ENCODE peak calls at places on chromosomes 12 and 14, in six cellular contexts. B is GM10248, H is mucosa of descending colon, L is GM20000, R is psoas muscle, F is kidney tubule cell. C is an unnamed sample.

GRCh38 chr14:75562048-75562447 is 16.4 kb upstream of the FLVCR2 start:
- DNase-seq in R (no peak), B (no peak), F (peak; percentile 69), L (no peak), H (no peak), C (no peak)

GRCh38 chr14:64113279-64113678 is 180.9 kb downstream of the ESR2 start:
- DNase-seq in R (peak; percentile 86), F (peak; percentile 51), B (no peak), H (peak; percentile 80), L (no peak), C (no peak)

GRCh38 chr12:106084759-106085158 is 54.0 kb downstream of the NUAK1 start:
- DNase-seq in L (no peak), R (no peak), B (no peak), F (no peak), H (no peak), C (no peak)

GRCh38 chr14:42965512-42965911 is 1358.8 kb downstream of the LRFN5 start:
- DNase-seq in H (no peak), F (no peak), L (no peak), R (no peak), B (no peak), C (no peak)

GRCh38 chr12:77299001-77299400 is 233.6 kb upstream of the E2F7 start:
- DNase-seq in H (no peak), B (no peak), L (no peak), R (no peak), F (no peak), C (no peak)

GRCh38 chr14:64806202-64806861 is 73.4 kb downstream of the SPTB start:
- DNase-seq in L (no peak), H (no peak), F (peak; percentile 93), B (no peak), R (peak; percentile 62), C (no peak)

GRCh38 chr14:95488376-95489162 is 27.9 kb downstream of the SYNE3 start:
- DNase-seq in F (no peak), L (no peak), H (no peak), B (no peak), R (peak; percentile 85), C (peak; percentile 10)

GRCh38 chr14:33347816-33348215 is 409.1 kb downstream of the NPAS3 start:
- DNase-seq in F (no peak), H (no peak), B (no peak), L (no peak), R (no peak), C (no peak)

GRCh38 chr12:116194935-116195431 is 82.5 kb downstream of the MED13L start:
- DNase-seq in L (peak; percentile 47), F (no peak), R (no peak), B (peak; percentile 45), H (no peak), C (no peak)

GRCh38 chr14:61178226-61179060 is 102.7 kb downstream of the TMEM30B start:
- DNase-seq in F (peak; percentile 97), B (no peak), R (no peak), L (no peak), H (no peak), C (no peak)

GRCh38 chr14:97180304-97181200 is 383.4 kb downstream of the VRK1 start:
- DNase-seq in L (no peak), H (no peak), F (peak; percentile 77), R (no peak), B (no peak), C (no peak)

GRCh38 chr14:73742520-73743238 is 28.5 kb upstream of the PNMA1 start:
- DNase-seq in L (no peak), B (no peak), H (no peak), R (no peak), F (no peak), C (no peak)

GRCh38 chr14:74843653-74844052 is 32.3 kb downstream of the PROX2 start:
- DNase-seq in R (no peak), F (no peak), H (no peak), L (no peak), B (no peak), C (no peak)

GRCh38 chr12:56528836-56529235 is 7.2 kb downstream of the RBMS2 start:
- DNase-seq in B (no peak), H (no peak), F (no peak), L (no peak), R (no peak), C (no peak)

GRCh38 chr12:123227581-123228258 is 5.2 kb downstream of the MPHOSPH9 start:
- DNase-seq in F (no peak), R (no peak), H (no peak), L (no peak), B (no peak), C (no peak)

GRCh38 chr12:47591795-47592194 is 114.0 kb downstream of the RPAP3 start:
- DNase-seq in L (no peak), H (no peak), F (no peak), R (no peak), B (no peak), C (no peak)

GRCh38 chr12:113136128-113136989 is 798 bp upstream of the RASAL1 start:
- DNase-seq in H (peak; percentile 75), L (no peak), B (no peak), R (no peak), F (peak; percentile 41), C (no peak)

GRCh38 chr12:133235401-133236112 is at the start of gene ANHX:
- DNase-seq in B (no peak), R (no peak), F (no peak), H (no peak), L (no peak), C (no peak)

GRCh38 chr14:85479771-85480170 is 50.2 kb upstream of the FLRT2 start:
- DNase-seq in B (no peak), R (no peak), L (no peak), F (no peak), H (no peak), C (no peak)

GRCh38 chr12:64893961-64894360 is 69.5 kb downstream of the TBC1D30 start:
- DNase-seq in B (no peak), H (no peak), F (peak; percentile 10), L (no peak), R (no peak), C (no peak)

GRCh38 chr14:103522028-103522581 is 525 bp downstream of the CKB start:
- DNase-seq in F (no peak), B (no peak), R (peak; percentile 60), L (peak; percentile 64), H (peak; percentile 68), C (no peak)

GRCh38 chr14:99686557-99687283 is 2.6 kb downstream of the CYP46A1 start:
- DNase-seq in H (no peak), B (no peak), L (no peak), R (no peak), F (no peak), C (no peak)

GRCh38 chr12:67449591-67450052 is 180.5 kb downstream of the CAND1 start:
- DNase-seq in B (peak; percentile 18), L (peak; percentile 18), R (no peak), H (no peak), F (no peak), C (no peak)

GRCh38 chr12:131865196-131865875 is 29.1 kb upstream of the ULK1 start:
- DNase-seq in F (peak; percentile 92), L (no peak), R (no peak), B (no peak), H (no peak), C (peak; percentile 50)

GRCh38 chr12:93198086-93198485 is 179.6 kb upstream of the NUDT4 start:
- DNase-seq in B (no peak), L (no peak), H (no peak), F (peak; percentile 98), R (peak; percentile 88), C (no peak)

GRCh38 chr12:94145231-94145979 is 3.0 kb upstream of the PLXNC1 start:
- DNase-seq in R (no peak), H (no peak), L (peak; percentile 55), F (no peak), B (no peak), C (no peak)

GRCh38 chr14:56801920-56802319 is 8.4 kb downstream of the OTX2 start:
- DNase-seq in R (no peak), L (no peak), H (no peak), F (no peak), B (no peak), C (no peak)

GRCh38 chr12:69689638-69690037 is 9.5 kb downstream of the BEST3 start:
- DNase-seq in F (no peak), B (no peak), R (no peak), H (no peak), L (no peak), C (no peak)

GRCh38 chr12:44078273-44078672 is 242.4 kb downstream of the TMEM117 start:
- DNase-seq in F (no peak), R (no peak), H (no peak), L (no peak), B (no peak), C (no peak)